ENCODE peak calls at places on chromosomes 2 and 18, in four cellular contexts. M is neuronal stem cell, H is chondrocyte, X is NCI-H1105. T is an unnamed sample.

GRCh38 chr2:228039752-228040534 is 141.5 kb downstream of the SPHKAP start:
- DNase-seq in H (no peak), X (no peak), M (peak; percentile 11), T (no peak)

GRCh38 chr2:238161291-238162051 is 2.7 kb downstream of the ERFE start:
- DNase-seq in X (no peak), H (peak; percentile 81), M (no peak), T (peak; percentile 54)

GRCh38 chr2:128590309-128591021 is 271.8 kb upstream of the HS6ST1 start:
- DNase-seq in H (no peak), X (no peak), M (no peak), T (no peak)

GRCh38 chr2:117704818-117705217 is 109.7 kb upstream of the DDX18 start:
- DNase-seq in M (no peak), X (no peak), H (no peak), T (no peak)

GRCh38 chr18:37362158-37362890 is 203.3 kb downstream of the CELF4 start:
- DNase-seq in M (no peak), X (no peak), H (no peak), T (no peak)

GRCh38 chr2:163613155-163613554 is 122.7 kb downstream of the FIGN start:
- DNase-seq in M (no peak), H (no peak), X (no peak), T (no peak)

GRCh38 chr2:85872536-85873161 is 16.1 kb downstream of the ST3GAL5 start:
- DNase-seq in M (no peak), X (no peak), H (no peak), T (no peak)

GRCh38 chr18:46184296-46185080 is 80.3 kb downstream of the HAUS1 start:
- DNase-seq in H (no peak), X (no peak), M (no peak), T (no peak)

GRCh38 chr2:141618457-141618856 is 512.4 kb downstream of the LRP1B start:
- DNase-seq in H (no peak), X (no peak), M (no peak), T (no peak)

GRCh38 chr2:74481961-74482800 is 617 bp downstream of the CCDC142 start:
- DNase-seq in M (no peak), X (no peak), H (no peak), T (no peak)

GRCh38 chr2:210363261-210363660 is 48.3 kb upstream of the MYL1 start:
- DNase-seq in M (no peak), X (no peak), H (no peak), T (no peak)

GRCh38 chr2:232493701-232494426 is 6.2 kb upstream of the ECEL1 start:
- DNase-seq in M (no peak), H (peak; percentile 72), X (no peak), T (peak; percentile 42)

GRCh38 chr2:65061146-65061909 is 5.1 kb downstream of the CEP68 start:
- DNase-seq in M (no peak), X (no peak), H (no peak), T (no peak)

GRCh38 chr2:89834306-89834705 is 1142.8 kb downstream of the RPIA start:
- DNase-seq in X (no peak), M (no peak), H (no peak), T (no peak)

GRCh38 chr2:69685321-69686048 is 41.9 kb upstream of the AAK1 start:
- DNase-seq in M (no peak), X (no peak), H (no peak), T (no peak)

GRCh38 chr2:217501887-217502286 is 500.9 kb downstream of the TNS1 start:
- DNase-seq in M (no peak), X (no peak), H (no peak), T (no peak)

GRCh38 chr2:135817946-135818345 is 19.0 kb downstream of the LCT start:
- DNase-seq in H (no peak), M (no peak), X (no peak), T (no peak)

GRCh38 chr2:195879153-195879552 is 189.5 kb downstream of the DNAH7 start:
- DNase-seq in X (no peak), H (no peak), M (no peak), T (no peak)

GRCh38 chr2:97743913-97744312 is 30.5 kb downstream of the ZAP70 start:
- DNase-seq in M (no peak), H (no peak), X (no peak), T (peak; percentile 22)

GRCh38 chr18:74498712-74499629 is 2.8 kb downstream of the CNDP2 start:
- DNase-seq in H (no peak), X (no peak), M (no peak), T (no peak)

GRCh38 chr2:226647626-226648518 is 151.7 kb downstream of the IRS1 start:
- DNase-seq in H (no peak), M (no peak), X (no peak), T (no peak)

GRCh38 chr2:241892299-241893137 is 23.0 kb downstream of the RTP5 start:
- DNase-seq in X (no peak), H (peak; percentile 75), M (no peak), T (peak; percentile 42)

GRCh38 chr18:34283506-34283905 is 58.8 kb upstream of the NOL4 start:
- DNase-seq in X (no peak), M (no peak), H (no peak), T (no peak)

GRCh38 chr2:226799976-226800940 is 638 bp upstream of the IRS1 start:
- DNase-seq in M (no peak), H (no peak), X (no peak), T (peak; percentile 71)

GRCh38 chr2:148968776-148969175 is 69.7 kb upstream of the LYPD6B start:
- DNase-seq in X (no peak), M (no peak), H (no peak), T (no peak)

GRCh38 chr18:79395761-79396404 is at the start of gene NFATC1:
- DNase-seq in M (peak; percentile 65), X (peak; percentile 64), H (peak; percentile 91), T (peak; percentile 59)

GRCh38 chr2:65024149-65024829 is 31.9 kb upstream of the CEP68 start:
- DNase-seq in H (no peak), X (no peak), M (no peak), T (no peak)

GRCh38 chr18:21851327-21851961 is 110.9 kb downstream of the MIB1 start:
- DNase-seq in H (no peak), M (no peak), X (no peak), T (no peak)

GRCh38 chr2:224982226-224982625 is 60.0 kb downstream of the DOCK10 start:
- DNase-seq in M (no peak), H (no peak), X (no peak), T (no peak)

GRCh38 chr2:189111063-189111715 is 68.4 kb downstream of the COL5A2 start:
- DNase-seq in H (no peak), M (no peak), X (no peak), T (no peak)

GRCh38 chr2:38079111-38080052 is 3.4 kb upstream of the CYP1B1 start:
- DNase-seq in X (no peak), M (no peak), H (no peak), T (no peak)

T was measured in RWPE2.